ENCODE peak calls at places on chromosome 9, in seven cellular contexts. O, B, H, W, V, J and G are unnamed samples.
A peak's percentile ranks its signal among the peaks of the same experiment; 100 is the strongest.

GRCh38 chr9:124972241-124972770 is 31.4 kb upstream of the GOLGA1 start:
- DNase-seq in W (no peak), O (no peak), V (no peak), H (no peak), J (no peak), B (no peak), G (no peak)

GRCh38 chr9:95313010-95313498 is 4.5 kb downstream of the FANCC start:
- DNase-seq in H (peak; percentile 98), B (no peak), O (no peak), V (no peak), J (peak; percentile 55), W (peak; percentile 66), G (no peak)

GRCh38 chr9:113956901-113957777 is 81.0 kb downstream of the ZNF618 start:
- DNase-seq in H (no peak), B (no peak), J (no peak), W (peak; percentile 18), O (no peak), V (no peak), G (no peak)

GRCh38 chr9:112447283-112447761 is 39.3 kb upstream of the KIAA1958 start:
- DNase-seq in B (peak; percentile 71), W (peak; percentile 23), H (no peak), V (no peak), J (peak; percentile 36), O (no peak), G (no peak)

GRCh38 chr9:18721267-18722079 is 247.5 kb downstream of the ADAMTSL1 start:
- DNase-seq in B (no peak), O (no peak), W (no peak), V (no peak), J (no peak), H (peak; percentile 20), G (no peak)

GRCh38 chr9:132989414-132989996 is 11.0 kb downstream of the GFI1B start:
- DNase-seq in O (no peak), J (no peak), V (no peak), H (no peak), B (no peak), W (no peak), G (no peak)

GRCh38 chr9:70566066-70566465 is 151.6 kb upstream of the KLF9 start:
- DNase-seq in W (no peak), O (no peak), B (no peak), H (no peak), J (no peak), V (no peak), G (no peak)

GRCh38 chr9:98728500-98728899 is 19.8 kb upstream of the GABBR2 start:
- DNase-seq in B (no peak), W (no peak), V (no peak), J (no peak), O (no peak), H (no peak), G (no peak)

GRCh38 chr9:93059960-93060591 is 1.6 kb downstream of the SUSD3 start:
- DNase-seq in W (no peak), V (no peak), H (no peak), J (no peak), B (no peak), O (peak; percentile 39), G (no peak)

GRCh38 chr9:122822958-122823357 is 5.4 kb downstream of the PDCL start:
- DNase-seq in J (no peak), W (no peak), B (no peak), H (no peak), V (no peak), O (no peak), G (no peak)

GRCh38 chr9:35793461-35793860 is 2.1 kb downstream of the NPR2 start:
- DNase-seq in O (no peak), V (no peak), H (peak; percentile 76), W (no peak), J (no peak), B (no peak), G (no peak)

GRCh38 chr9:97958812-97959511 is 21.0 kb upstream of the HEMGN start:
- DNase-seq in J (peak; percentile 49), O (no peak), W (peak; percentile 5), V (peak; percentile 78), B (no peak), H (no peak), G (no peak)

GRCh38 chr9:677461-678097 is 163.9 kb upstream of the DMRT1 start:
- DNase-seq in J (peak; percentile 35), V (no peak), B (no peak), O (no peak), H (no peak), W (no peak), G (no peak)

GRCh38 chr9:97491216-97491999 is 10.1 kb upstream of the TMOD1 start:
- DNase-seq in B (no peak), H (no peak), J (no peak), O (no peak), V (no peak), W (no peak), G (no peak)

GRCh38 chr9:100052375-100052774 is 46.4 kb downstream of the ERP44 start:
- DNase-seq in B (no peak), H (no peak), O (no peak), W (no peak), J (no peak), V (no peak), G (no peak)

GRCh38 chr9:38406476-38407186 is 14.1 kb downstream of the ALDH1B1 start:
- DNase-seq in H (peak; percentile 50), B (no peak), J (no peak), V (no peak), O (no peak), W (no peak), G (no peak)

GRCh38 chr9:35688558-35689350 is 971 bp downstream of the TPM2 start:
- DNase-seq in B (peak; percentile 46), V (peak; percentile 93), O (no peak), W (peak; percentile 76), J (peak; percentile 82), H (no peak), G (peak; percentile 50)

GRCh38 chr9:128068656-128069221 is 707 bp downstream of the SLC25A25 start:
- DNase-seq in J (no peak), W (no peak), B (no peak), H (peak; percentile 37), V (no peak), O (peak; percentile 47), G (no peak)

GRCh38 chr9:15086096-15087030 is 176.1 kb upstream of the FREM1 start:
- DNase-seq in J (peak; percentile 27), O (no peak), H (no peak), B (no peak), W (peak; percentile 53), V (no peak), G (no peak)

GRCh38 chr9:613771-614347 is 227.6 kb upstream of the DMRT1 start:
- DNase-seq in B (peak; percentile 75), W (peak; percentile 92), V (peak; percentile 78), J (peak; percentile 94), O (peak; percentile 66), H (peak; percentile 76), G (peak; percentile 51)

GRCh38 chr9:107685901-107686300 is 196.3 kb upstream of the KLF4 start:
- DNase-seq in J (peak; percentile 25), H (peak; percentile 92), W (peak; percentile 50), O (no peak), V (no peak), B (no peak), G (no peak)

GRCh38 chr9:137430723-137431415 is 7.7 kb downstream of the NOXA1 start:
- DNase-seq in H (no peak), W (no peak), V (no peak), J (no peak), O (no peak), B (no peak), G (no peak)

GRCh38 chr9:136695435-136695895 is 8.2 kb upstream of the AGPAT2 start:
- DNase-seq in V (no peak), W (no peak), H (peak; percentile 97), J (no peak), O (no peak), B (no peak), G (no peak)

GRCh38 chr9:18208166-18209059 is 265.5 kb upstream of the ADAMTSL1 start:
- DNase-seq in W (peak; percentile 64), B (peak; percentile 15), V (peak; percentile 36), O (peak; percentile 17), H (peak; percentile 67), J (peak; percentile 56), G (no peak)